ENCODE peak calls at places on chromosomes 7 and 10, in six cellular contexts. One of them, this sample, is unnamed.

GRCh38 chr10:79072041-79072441 is 3.3 kb downstream of the ZMIZ1 start:
- DNase-seq in brain pericyte: no peak
- DNase-seq in EH: no peak
- DNase-seq in activated CD4-positive, alpha-beta T cell treated with anti-CD3 and anti-CD28 coated beads, Interleukin-2, amount 50 U/mL, for 1 hour: no peak
- DNase-seq in NCI-H2081: no peak
- DNase-seq in Right ventricle myocardium inferior: no peak
- DNase-seq in this sample: no peak

GRCh38 chr10:43253461-43254198 is 13.2 kb downstream of the RASGEF1A start:
- DNase-seq in activated CD4-positive, alpha-beta T cell treated with anti-CD3 and anti-CD28 coated beads, Interleukin-2, amount 50 U/mL, for 1 hour: no peak
- DNase-seq in NCI-H2081: no peak
- DNase-seq in EH: no peak
- DNase-seq in Right ventricle myocardium inferior: peak; percentile 47
- DNase-seq in brain pericyte: no peak
- DNase-seq in this sample: no peak

GRCh38 chr10:63456437-63457210 is 9.2 kb downstream of the JMJD1C start:
- DNase-seq in brain pericyte: no peak
- DNase-seq in Right ventricle myocardium inferior: no peak
- DNase-seq in NCI-H2081: no peak
- DNase-seq in activated CD4-positive, alpha-beta T cell treated with anti-CD3 and anti-CD28 coated beads, Interleukin-2, amount 50 U/mL, for 1 hour: no peak
- DNase-seq in EH: peak; percentile 80
- DNase-seq in this sample: no peak

GRCh38 chr7:18330563-18330962 is 165.0 kb upstream of the HDAC9 start:
- DNase-seq in brain pericyte: no peak
- DNase-seq in activated CD4-positive, alpha-beta T cell treated with anti-CD3 and anti-CD28 coated beads, Interleukin-2, amount 50 U/mL, for 1 hour: no peak
- DNase-seq in NCI-H2081: no peak
- DNase-seq in Right ventricle myocardium inferior: no peak
- DNase-seq in EH: no peak
- DNase-seq in this sample: no peak

GRCh38 chr7:44293561-44294324 is 31.7 kb downstream of the CAMK2B start:
- DNase-seq in NCI-H2081: no peak
- DNase-seq in Right ventricle myocardium inferior: peak; percentile 37
- DNase-seq in activated CD4-positive, alpha-beta T cell treated with anti-CD3 and anti-CD28 coated beads, Interleukin-2, amount 50 U/mL, for 1 hour: no peak
- DNase-seq in brain pericyte: no peak
- DNase-seq in EH: peak; percentile 23
- DNase-seq in this sample: no peak

GRCh38 chr10:12419279-12419847 is 70.0 kb downstream of the CAMK1D start:
- DNase-seq in EH: peak; percentile 38
- DNase-seq in NCI-H2081: no peak
- DNase-seq in activated CD4-positive, alpha-beta T cell treated with anti-CD3 and anti-CD28 coated beads, Interleukin-2, amount 50 U/mL, for 1 hour: peak; percentile 47
- DNase-seq in brain pericyte: peak; percentile 51
- DNase-seq in Right ventricle myocardium inferior: no peak
- DNase-seq in this sample: no peak

GRCh38 chr7:17109017-17109416 is 189.4 kb upstream of the AHR start:
- DNase-seq in NCI-H2081: no peak
- DNase-seq in Right ventricle myocardium inferior: no peak
- DNase-seq in brain pericyte: no peak
- DNase-seq in EH: peak; percentile 83
- DNase-seq in activated CD4-positive, alpha-beta T cell treated with anti-CD3 and anti-CD28 coated beads, Interleukin-2, amount 50 U/mL, for 1 hour: no peak
- DNase-seq in this sample: no peak

GRCh38 chr7:24125765-24126164 is 158.2 kb upstream of the NPY start:
- DNase-seq in NCI-H2081: no peak
- DNase-seq in brain pericyte: no peak
- DNase-seq in Right ventricle myocardium inferior: no peak
- DNase-seq in activated CD4-positive, alpha-beta T cell treated with anti-CD3 and anti-CD28 coated beads, Interleukin-2, amount 50 U/mL, for 1 hour: no peak
- DNase-seq in EH: no peak
- DNase-seq in this sample: no peak

GRCh38 chr10:57992321-57993077 is 275.2 kb downstream of the IPMK start:
- DNase-seq in activated CD4-positive, alpha-beta T cell treated with anti-CD3 and anti-CD28 coated beads, Interleukin-2, amount 50 U/mL, for 1 hour: no peak
- DNase-seq in EH: peak; percentile 28
- DNase-seq in NCI-H2081: no peak
- DNase-seq in brain pericyte: no peak
- DNase-seq in Right ventricle myocardium inferior: no peak
- DNase-seq in this sample: no peak

GRCh38 chr7:32158076-32158475 is 87.9 kb upstream of the PDE1C start:
- DNase-seq in Right ventricle myocardium inferior: no peak
- DNase-seq in EH: peak; percentile 29
- DNase-seq in NCI-H2081: no peak
- DNase-seq in activated CD4-positive, alpha-beta T cell treated with anti-CD3 and anti-CD28 coated beads, Interleukin-2, amount 50 U/mL, for 1 hour: no peak
- DNase-seq in brain pericyte: no peak
- DNase-seq in this sample: no peak

GRCh38 chr7:156725074-156725473 is 84.5 kb downstream of the RNF32 start:
- DNase-seq in EH: no peak
- DNase-seq in NCI-H2081: peak; percentile 24
- DNase-seq in brain pericyte: peak; percentile 26
- DNase-seq in activated CD4-positive, alpha-beta T cell treated with anti-CD3 and anti-CD28 coated beads, Interleukin-2, amount 50 U/mL, for 1 hour: no peak
- DNase-seq in Right ventricle myocardium inferior: no peak
- DNase-seq in this sample: no peak

GRCh38 chr7:146554568-146554967 is 438.0 kb downstream of the CNTNAP2 start:
- DNase-seq in Right ventricle myocardium inferior: no peak
- DNase-seq in activated CD4-positive, alpha-beta T cell treated with anti-CD3 and anti-CD28 coated beads, Interleukin-2, amount 50 U/mL, for 1 hour: no peak
- DNase-seq in brain pericyte: no peak
- DNase-seq in EH: no peak
- DNase-seq in NCI-H2081: peak; percentile 37
- DNase-seq in this sample: no peak

GRCh38 chr10:132164801-132165278 is 21.9 kb upstream of the DPYSL4 start:
- DNase-seq in NCI-H2081: no peak
- DNase-seq in EH: no peak
- DNase-seq in activated CD4-positive, alpha-beta T cell treated with anti-CD3 and anti-CD28 coated beads, Interleukin-2, amount 50 U/mL, for 1 hour: no peak
- DNase-seq in Right ventricle myocardium inferior: no peak
- DNase-seq in brain pericyte: no peak
- DNase-seq in this sample: no peak

GRCh38 chr10:113967096-113967495 is 76.6 kb upstream of the ADRB1 start:
- DNase-seq in Right ventricle myocardium inferior: no peak
- DNase-seq in activated CD4-positive, alpha-beta T cell treated with anti-CD3 and anti-CD28 coated beads, Interleukin-2, amount 50 U/mL, for 1 hour: no peak
- DNase-seq in brain pericyte: no peak
- DNase-seq in EH: no peak
- DNase-seq in NCI-H2081: no peak
- DNase-seq in this sample: no peak

GRCh38 chr10:43128958-43129706 is 9.1 kb upstream of the CSGALNACT2 start:
- DNase-seq in NCI-H2081: no peak
- DNase-seq in EH: peak; percentile 97
- DNase-seq in brain pericyte: peak; percentile 75
- DNase-seq in Right ventricle myocardium inferior: no peak
- DNase-seq in activated CD4-positive, alpha-beta T cell treated with anti-CD3 and anti-CD28 coated beads, Interleukin-2, amount 50 U/mL, for 1 hour: no peak
- DNase-seq in this sample: peak; percentile 18

GRCh38 chr7:21352540-21353387 is 75.1 kb upstream of the SP4 start:
- DNase-seq in Right ventricle myocardium inferior: no peak
- DNase-seq in activated CD4-positive, alpha-beta T cell treated with anti-CD3 and anti-CD28 coated beads, Interleukin-2, amount 50 U/mL, for 1 hour: no peak
- DNase-seq in brain pericyte: no peak
- DNase-seq in EH: no peak
- DNase-seq in NCI-H2081: no peak
- DNase-seq in this sample: peak; percentile 57